ENCODE peak calls at places on chromosomes 2 and 18, in five cellular contexts. One of them, this sample, is unnamed.

GRCh38 chr2:183117226-183117625 is 7.0 kb upstream of the NUP35 start:
- DNase-seq in cardiac fibroblast: no peak
- DNase-seq in astrocyte of the spinal cord: no peak
- DNase-seq in choroid plexus epithelial cell: no peak
- DNase-seq in fibroblast of the aortic adventitia: no peak
- DNase-seq in this sample: no peak

GRCh38 chr2:217933326-217933993 is 69.3 kb downstream of the TNS1 start:
- DNase-seq in cardiac fibroblast: peak
- DNase-seq in astrocyte of the spinal cord: no peak
- DNase-seq in choroid plexus epithelial cell: no peak
- DNase-seq in fibroblast of the aortic adventitia: no peak
- DNase-seq in this sample: no peak

GRCh38 chr2:151051584-151052220 is 210.0 kb downstream of the RBM43 start:
- DNase-seq in cardiac fibroblast: peak
- DNase-seq in astrocyte of the spinal cord: peak
- DNase-seq in choroid plexus epithelial cell: peak
- DNase-seq in fibroblast of the aortic adventitia: peak
- DNase-seq in this sample: peak

GRCh38 chr18:58842978-58843661 is 21.6 kb upstream of the ZNF532 start:
- DNase-seq in cardiac fibroblast: no peak
- DNase-seq in astrocyte of the spinal cord: no peak
- DNase-seq in choroid plexus epithelial cell: no peak
- DNase-seq in fibroblast of the aortic adventitia: no peak
- DNase-seq in this sample: no peak

GRCh38 chr2:223952280-223952968 is 4.8 kb upstream of the MRPL44 start:
- DNase-seq in cardiac fibroblast: no peak
- DNase-seq in astrocyte of the spinal cord: no peak
- DNase-seq in choroid plexus epithelial cell: no peak
- DNase-seq in fibroblast of the aortic adventitia: no peak
- DNase-seq in this sample: no peak

GRCh38 chr18:58221060-58221725 is 177.2 kb downstream of the NEDD4L start:
- DNase-seq in cardiac fibroblast: peak
- DNase-seq in astrocyte of the spinal cord: peak
- DNase-seq in choroid plexus epithelial cell: peak
- DNase-seq in fibroblast of the aortic adventitia: no peak
- DNase-seq in this sample: peak

GRCh38 chr2:108612153-108612513 is 77.9 kb downstream of the LIMS1 start:
- DNase-seq in cardiac fibroblast: peak
- DNase-seq in astrocyte of the spinal cord: peak
- DNase-seq in choroid plexus epithelial cell: no peak
- DNase-seq in fibroblast of the aortic adventitia: no peak
- DNase-seq in this sample: peak

GRCh38 chr2:72932045-72932444 is 14.7 kb downstream of the EMX1 start:
- DNase-seq in cardiac fibroblast: peak
- DNase-seq in astrocyte of the spinal cord: no peak
- DNase-seq in choroid plexus epithelial cell: peak
- DNase-seq in fibroblast of the aortic adventitia: peak
- DNase-seq in this sample: peak

GRCh38 chr2:37566517-37566961 is 104.9 kb downstream of the CDC42EP3 start:
- DNase-seq in cardiac fibroblast: peak
- DNase-seq in astrocyte of the spinal cord: peak
- DNase-seq in choroid plexus epithelial cell: peak
- DNase-seq in fibroblast of the aortic adventitia: peak
- DNase-seq in this sample: no peak
- H3K4me3 ChIP-seq in cardiac fibroblast: no peak
- H3K4me3 ChIP-seq in astrocyte of the spinal cord: no peak
- H3K4me3 ChIP-seq in choroid plexus epithelial cell: no peak
- H3K4me3 ChIP-seq in fibroblast of the aortic adventitia: no peak
- H3K4me3 ChIP-seq in this sample: no peak

GRCh38 chr2:76154981-76155380 is 444.3 kb upstream of the GCFC2 start:
- DNase-seq in cardiac fibroblast: no peak
- DNase-seq in astrocyte of the spinal cord: no peak
- DNase-seq in choroid plexus epithelial cell: no peak
- DNase-seq in fibroblast of the aortic adventitia: no peak
- DNase-seq in this sample: no peak

GRCh38 chr2:76160683-76161082 is 450.0 kb upstream of the GCFC2 start:
- DNase-seq in cardiac fibroblast: no peak
- DNase-seq in astrocyte of the spinal cord: no peak
- DNase-seq in choroid plexus epithelial cell: no peak
- DNase-seq in fibroblast of the aortic adventitia: no peak
- DNase-seq in this sample: no peak

DNA sequence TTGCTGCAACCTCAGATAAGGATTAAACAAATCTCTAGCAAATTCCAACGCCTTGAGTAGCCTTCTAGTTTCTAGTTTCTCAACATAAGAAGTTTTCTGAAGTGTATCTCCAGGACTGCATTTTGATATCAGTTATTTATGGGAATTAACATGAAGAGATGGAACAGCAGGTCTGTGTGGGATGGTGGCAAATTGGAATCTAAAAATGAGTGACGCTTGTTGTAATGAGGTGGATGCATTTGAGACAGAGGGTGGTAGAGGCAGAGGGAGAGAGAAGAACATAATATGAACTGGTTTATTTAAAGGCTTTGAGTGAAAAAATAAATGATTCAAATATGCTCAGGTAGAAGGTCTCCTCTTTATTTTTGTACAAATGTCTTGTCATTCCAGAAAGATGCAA is 446.8 kb upstream of the GCFC2 start:
- DNase-seq in cardiac fibroblast: no peak
- DNase-seq in astrocyte of the spinal cord: no peak
- DNase-seq in choroid plexus epithelial cell: no peak
- DNase-seq in fibroblast of the aortic adventitia: no peak
- DNase-seq in this sample: no peak
- TF ChIP-seq CTCF in cardiac fibroblast: no peak
- TF ChIP-seq CTCF in astrocyte of the spinal cord: no peak
- TF ChIP-seq CTCF in choroid plexus epithelial cell: no peak
- TF ChIP-seq CTCF in fibroblast of the aortic adventitia: no peak
- TF ChIP-seq CTCF in this sample: no peak

GRCh38 chr18:55400590-55401274 is 187.3 kb downstream of the TCF4 start:
- DNase-seq in cardiac fibroblast: peak
- DNase-seq in astrocyte of the spinal cord: peak
- DNase-seq in choroid plexus epithelial cell: peak
- DNase-seq in fibroblast of the aortic adventitia: peak
- DNase-seq in this sample: no peak
- H3K4me3 ChIP-seq in cardiac fibroblast: peak
- H3K4me3 ChIP-seq in astrocyte of the spinal cord: peak
- H3K4me3 ChIP-seq in choroid plexus epithelial cell: peak
- H3K4me3 ChIP-seq in fibroblast of the aortic adventitia: peak
- H3K4me3 ChIP-seq in this sample: no peak

DNA sequence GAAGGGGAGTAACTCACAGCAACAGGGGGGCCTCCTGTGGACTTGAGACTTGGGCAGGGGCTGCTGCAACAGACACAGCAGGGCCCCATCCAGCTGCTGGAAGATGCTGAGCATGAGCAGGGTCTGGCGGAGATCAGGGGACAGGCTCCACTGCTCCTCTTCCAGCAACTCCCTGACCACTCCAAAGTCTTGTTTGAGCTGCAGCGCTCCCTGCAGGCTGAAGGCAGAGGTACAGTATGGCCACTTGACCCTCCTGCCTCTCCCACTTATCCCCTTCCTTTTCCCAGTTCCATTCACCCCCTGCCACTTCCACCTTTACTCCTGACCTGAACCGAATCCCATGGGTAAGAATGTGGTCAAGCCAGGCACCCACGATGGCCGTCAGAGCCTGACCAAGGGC is 2.4 kb upstream of the MRPL53 start:
- DNase-seq in cardiac fibroblast: peak
- DNase-seq in astrocyte of the spinal cord: no peak
- DNase-seq in choroid plexus epithelial cell: no peak
- DNase-seq in fibroblast of the aortic adventitia: no peak
- DNase-seq in this sample: no peak
- TF ChIP-seq CTCF in cardiac fibroblast: peak
- TF ChIP-seq CTCF in astrocyte of the spinal cord: peak
- TF ChIP-seq CTCF in choroid plexus epithelial cell: peak
- TF ChIP-seq CTCF in fibroblast of the aortic adventitia: peak
- TF ChIP-seq CTCF in this sample: peak

GRCh38 chr2:100019499-100019898 is 122.9 kb downstream of the AFF3 start:
- DNase-seq in cardiac fibroblast: no peak
- DNase-seq in astrocyte of the spinal cord: no peak
- DNase-seq in choroid plexus epithelial cell: no peak
- DNase-seq in fibroblast of the aortic adventitia: no peak
- DNase-seq in this sample: no peak
- H3K4me3 ChIP-seq in cardiac fibroblast: no peak
- H3K4me3 ChIP-seq in astrocyte of the spinal cord: no peak
- H3K4me3 ChIP-seq in choroid plexus epithelial cell: no peak
- H3K4me3 ChIP-seq in fibroblast of the aortic adventitia: no peak
- H3K4me3 ChIP-seq in this sample: no peak

DNA sequence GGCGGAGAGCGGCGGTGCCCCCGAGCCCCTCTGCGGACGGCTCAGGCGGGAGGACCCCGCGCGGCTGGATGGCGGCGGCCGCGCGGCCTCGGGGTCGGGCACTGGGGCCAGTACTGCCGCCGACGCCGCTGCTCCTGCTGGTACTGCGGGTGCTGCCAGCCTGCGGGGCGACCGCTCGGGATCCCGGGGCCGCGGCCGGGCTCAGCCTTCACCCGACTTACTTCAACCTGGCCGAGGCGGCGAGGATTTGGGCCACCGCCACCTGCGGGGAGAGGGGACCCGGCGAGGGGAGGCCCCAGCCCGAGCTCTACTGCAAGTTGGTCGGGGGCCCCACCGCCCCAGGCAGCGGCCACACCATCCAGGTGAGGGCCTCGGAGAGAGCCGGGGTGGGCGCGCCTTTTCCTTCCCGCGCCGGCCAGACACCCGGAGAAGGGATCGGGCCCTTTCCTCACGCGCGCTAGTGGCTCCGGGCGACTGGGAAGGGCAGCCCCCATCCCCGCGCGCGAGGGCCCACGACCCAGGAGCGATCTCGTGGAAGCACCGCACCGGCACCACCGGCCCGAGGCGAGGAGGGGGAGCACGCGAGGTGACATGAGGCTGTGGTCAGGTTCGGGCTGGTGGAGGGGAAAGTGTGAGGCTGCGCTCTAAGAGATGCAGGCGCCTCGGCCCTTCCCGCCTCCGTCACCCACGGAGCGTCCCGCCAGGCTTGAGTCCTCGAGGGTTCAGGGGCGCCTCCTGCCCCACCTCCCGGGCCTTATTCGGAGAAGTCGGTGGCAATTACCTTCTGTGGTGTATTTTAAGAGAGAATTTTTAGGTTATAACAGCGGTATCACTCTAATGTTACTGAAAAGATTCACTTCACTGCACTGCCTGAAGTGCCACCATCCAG is 607 bp downstream of the LAMA3 start:
- DNase-seq in cardiac fibroblast: no peak
- DNase-seq in astrocyte of the spinal cord: no peak
- DNase-seq in choroid plexus epithelial cell: no peak
- DNase-seq in fibroblast of the aortic adventitia: no peak
- DNase-seq in this sample: no peak
- TF ChIP-seq CTCF in cardiac fibroblast: no peak
- TF ChIP-seq CTCF in astrocyte of the spinal cord: no peak
- TF ChIP-seq CTCF in choroid plexus epithelial cell: no peak
- TF ChIP-seq CTCF in fibroblast of the aortic adventitia: no peak
- TF ChIP-seq CTCF in this sample: no peak

GRCh38 chr2:44137048-44137447 is 31.6 kb upstream of the PPM1B start:
- DNase-seq in cardiac fibroblast: no peak
- DNase-seq in astrocyte of the spinal cord: no peak
- DNase-seq in choroid plexus epithelial cell: no peak
- DNase-seq in fibroblast of the aortic adventitia: no peak
- DNase-seq in this sample: no peak

GRCh38 chr2:44134848-44135247 is 33.8 kb upstream of the PPM1B start:
- DNase-seq in cardiac fibroblast: no peak
- DNase-seq in astrocyte of the spinal cord: no peak
- DNase-seq in choroid plexus epithelial cell: no peak
- DNase-seq in fibroblast of the aortic adventitia: no peak
- DNase-seq in this sample: no peak

GRCh38 chr2:44135307-44135706 is 33.4 kb upstream of the PPM1B start:
- DNase-seq in cardiac fibroblast: peak
- DNase-seq in astrocyte of the spinal cord: no peak
- DNase-seq in choroid plexus epithelial cell: no peak
- DNase-seq in fibroblast of the aortic adventitia: no peak
- DNase-seq in this sample: peak

GRCh38 chr2:44136186-44136585 is 32.5 kb upstream of the PPM1B start:
- DNase-seq in cardiac fibroblast: peak
- DNase-seq in astrocyte of the spinal cord: peak
- DNase-seq in choroid plexus epithelial cell: peak
- DNase-seq in fibroblast of the aortic adventitia: peak
- DNase-seq in this sample: peak

GRCh38 chr2:44135771-44136170 is 32.9 kb upstream of the PPM1B start:
- DNase-seq in cardiac fibroblast: peak
- DNase-seq in astrocyte of the spinal cord: no peak
- DNase-seq in choroid plexus epithelial cell: peak
- DNase-seq in fibroblast of the aortic adventitia: peak
- DNase-seq in this sample: no peak
- H3K4me3 ChIP-seq in cardiac fibroblast: no peak
- H3K4me3 ChIP-seq in astrocyte of the spinal cord: no peak
- H3K4me3 ChIP-seq in choroid plexus epithelial cell: no peak
- H3K4me3 ChIP-seq in fibroblast of the aortic adventitia: no peak
- H3K4me3 ChIP-seq in this sample: no peak

GRCh38 chr18:53906681-53907080 is 317.8 kb downstream of the MBD2 start:
- DNase-seq in cardiac fibroblast: peak
- DNase-seq in astrocyte of the spinal cord: peak
- DNase-seq in choroid plexus epithelial cell: peak
- DNase-seq in fibroblast of the aortic adventitia: peak
- DNase-seq in this sample: peak

GRCh38 chr18:53911200-53911599 is 313.3 kb downstream of the MBD2 start:
- DNase-seq in cardiac fibroblast: no peak
- DNase-seq in astrocyte of the spinal cord: no peak
- DNase-seq in choroid plexus epithelial cell: peak
- DNase-seq in fibroblast of the aortic adventitia: no peak
- DNase-seq in this sample: no peak

GRCh38 chr18:53909668-53910067 is 314.8 kb downstream of the MBD2 start:
- DNase-seq in cardiac fibroblast: peak
- DNase-seq in astrocyte of the spinal cord: peak
- DNase-seq in choroid plexus epithelial cell: peak
- DNase-seq in fibroblast of the aortic adventitia: peak
- DNase-seq in this sample: peak
- TF ChIP-seq CTCF in cardiac fibroblast: peak
- TF ChIP-seq CTCF in astrocyte of the spinal cord: peak
- TF ChIP-seq CTCF in choroid plexus epithelial cell: peak
- TF ChIP-seq CTCF in fibroblast of the aortic adventitia: peak
- TF ChIP-seq CTCF in this sample: peak

DNA sequence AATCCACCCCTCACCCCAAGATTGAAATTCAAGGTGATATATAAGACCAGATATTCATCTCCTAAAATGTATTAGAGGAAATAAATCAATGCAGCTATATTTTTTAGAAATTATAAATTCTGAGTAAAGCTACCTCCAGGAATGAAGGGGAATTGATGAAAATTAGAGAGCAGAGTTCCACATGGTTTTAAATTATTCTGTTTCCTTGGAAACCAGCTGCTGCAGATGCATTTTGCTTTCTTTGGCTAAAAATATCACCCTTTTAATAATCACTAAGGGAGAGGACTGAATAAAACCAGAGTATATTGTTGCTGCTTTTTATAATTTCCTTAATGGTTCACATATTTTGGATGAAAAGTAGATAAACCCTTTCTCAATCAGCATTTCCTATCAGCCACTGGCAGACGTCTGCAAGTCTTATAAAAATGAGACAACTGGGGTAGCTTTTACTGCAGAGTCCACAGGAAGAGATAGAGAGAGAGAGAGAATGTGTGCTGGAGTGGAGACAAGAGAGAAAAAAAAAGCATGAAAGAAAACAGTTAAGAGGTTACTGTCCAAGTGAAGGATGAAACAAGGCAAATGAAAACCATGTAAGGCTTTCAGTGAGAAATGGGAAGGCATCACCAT is 2.0 kb downstream of the CSRNP3 start:
- DNase-seq in cardiac fibroblast: no peak
- DNase-seq in astrocyte of the spinal cord: peak
- DNase-seq in choroid plexus epithelial cell: peak
- DNase-seq in fibroblast of the aortic adventitia: peak
- DNase-seq in this sample: no peak
- H3K4me3 ChIP-seq in cardiac fibroblast: no peak
- H3K4me3 ChIP-seq in astrocyte of the spinal cord: no peak
- H3K4me3 ChIP-seq in choroid plexus epithelial cell: no peak
- H3K4me3 ChIP-seq in fibroblast of the aortic adventitia: no peak
- H3K4me3 ChIP-seq in this sample: no peak

This sample was measured in epithelial cell of esophagus.